ENCODE peak calls at places on chromosomes 7 and 10, in five cellular contexts. H is GM03348; K is stimulated activated CD4-positive, alpha-beta T cell treated with anti-CD3 and anti-CD28 coated beads, Interleukin-15, amount 100 ng/mL, for 24 hours; T is activated CD4-positive, alpha-beta T cell treated with anti-CD3 and anti-CD28 coated beads for 48 hours; G is fibroblast of pulmonary artery. E is an unnamed sample.

GRCh38 chr10:70593513-70593890 is 9.0 kb downstream of the PRF1 start:
- DNase-seq in H (no peak), K (no peak), T (no peak), G (no peak), E (no peak)

GRCh38 chr10:66535418-66535817 is 390.4 kb upstream of the LRRTM3 start:
- DNase-seq in H (no peak), K (no peak), T (no peak), G (no peak), E (no peak)

GRCh38 chr10:100759331-100759730 is 13.9 kb downstream of the PAX2 start:
- DNase-seq in H (no peak), K (no peak), T (no peak), G (no peak), E (no peak)

GRCh38 chr7:112500619-112501018 is 19.8 kb downstream of the LSMEM1 start:
- DNase-seq in H (no peak), K (no peak), T (no peak), G (peak; percentile 22), E (no peak)

GRCh38 chr7:81846398-81846797 is 76.6 kb upstream of the HGF start:
- DNase-seq in H (peak; percentile 31), K (no peak), T (no peak), G (peak; percentile 76), E (no peak)

GRCh38 chr7:100823140-100823525 is 4.2 kb downstream of the EPHB4 start:
- DNase-seq in H (no peak), K (no peak), T (no peak), G (no peak), E (no peak)

GRCh38 chr10:59708816-59709471 is 706 bp downstream of the SLC16A9 start:
- DNase-seq in H (peak; percentile 19), K (peak; percentile 34), T (peak; percentile 30), G (no peak), E (peak; percentile 10)

GRCh38 chr7:94400643-94401042 is 5.9 kb downstream of the COL1A2 start:
- DNase-seq in H (no peak), K (no peak), T (no peak), G (peak; percentile 13), E (no peak)

GRCh38 chr10:84329094-84329611 is 764 bp downstream of the CCSER2 start:
- DNase-seq in H (peak; percentile 34), K (peak; percentile 85), T (peak; percentile 85), G (peak; percentile 57), E (peak; percentile 15)

GRCh38 chr10:116044722-116045374 is 228.2 kb downstream of the GFRA1 start:
- DNase-seq in H (peak; percentile 71), K (no peak), T (no peak), G (no peak), E (no peak)

GRCh38 chr10:106913294-106913693 is 251.2 kb downstream of the SORCS1 start:
- DNase-seq in H (no peak), K (no peak), T (no peak), G (no peak), E (no peak)

GRCh38 chr7:43244782-43245181 is 132.3 kb downstream of the HECW1 start:
- DNase-seq in H (no peak), K (no peak), T (no peak), G (no peak), E (no peak)

GRCh38 chr10:125373546-125373945 is 213.2 kb upstream of the CTBP2 start:
- DNase-seq in H (no peak), K (no peak), T (no peak), G (no peak), E (no peak)

GRCh38 chr10:58137813-58138212 is 129.9 kb downstream of the IPMK start:
- DNase-seq in H (no peak), K (no peak), T (no peak), G (no peak), E (no peak)

GRCh38 chr7:17497136-17497535 is 198.7 kb downstream of the AHR start:
- DNase-seq in H (peak; percentile 27), K (no peak), T (no peak), G (peak; percentile 11), E (no peak)

GRCh38 chr7:34655384-34655783 is 2.6 kb upstream of the NPSR1 start:
- DNase-seq in H (no peak), K (no peak), T (no peak), G (no peak), E (no peak)

GRCh38 chr7:158461824-158462223 is 125.8 kb downstream of the PTPRN2 start:
- DNase-seq in H (no peak), K (no peak), T (no peak), G (no peak), E (no peak)

GRCh38 chr10:91576096-91576545 is 56.8 kb downstream of the PPP1R3C start:
- DNase-seq in H (no peak), K (no peak), T (no peak), G (no peak), E (no peak)

GRCh38 chr10:71696635-71697326 is 22.8 kb downstream of the C10orf105 start:
- DNase-seq in H (peak; percentile 85), K (peak; percentile 82), T (peak; percentile 81), G (peak; percentile 26), E (peak; percentile 73)

GRCh38 chr7:968205-968754 is 7.1 kb downstream of the COX19 start:
- DNase-seq in H (no peak), K (no peak), T (no peak), G (no peak), E (no peak)

GRCh38 chr7:129947701-129948100 is 5.1 kb downstream of the UBE2H start:
- DNase-seq in H (no peak), K (no peak), T (no peak), G (peak; percentile 70), E (no peak)

GRCh38 chr10:6089334-6090219 is 743 bp downstream of the RBM17 start:
- DNase-seq in H (peak; percentile 37), K (peak; percentile 23), T (no peak), G (no peak), E (no peak)

GRCh38 chr7:5755704-5756131 is 25.7 kb downstream of the RNF216 start:
- DNase-seq in H (peak; percentile 69), K (no peak), T (no peak), G (peak; percentile 88), E (no peak)

E was measured in HTR-8/SVneo.